ENCODE peak calls at places on chromosomes 2 and 18, in five cellular contexts. L, U, H, W and B are unnamed samples.

GRCh38 chr2:138356178-138356577 is 145.4 kb upstream of the SPOPL start:
- DNase-seq in L (no peak), U (no peak), H (no peak), W (no peak), B (no peak)

GRCh38 chr2:170917219-170917851 is 11.7 kb upstream of the GORASP2 start:
- DNase-seq in L (no peak), U (no peak), H (no peak), W (no peak), B (no peak)

GRCh38 chr2:21194828-21195227 is 71.1 kb downstream of the TDRD15 start:
- DNase-seq in L (no peak), U (no peak), H (no peak), W (no peak), B (no peak)

GRCh38 chr2:112034924-112035323 is 20.1 kb upstream of the TMEM87B start:
- DNase-seq in L (no peak), U (no peak), H (no peak), W (no peak), B (no peak)

GRCh38 chr2:3594493-3595281 is at the start of gene COLEC11:
- DNase-seq in L (peak), U (no peak), H (no peak), W (no peak), B (no peak)

GRCh38 chr2:205767617-205768016 is 85.3 kb downstream of the NRP2 start:
- DNase-seq in L (no peak), U (no peak), H (no peak), W (no peak), B (no peak)

GRCh38 chr18:61169386-61169785 is 163.8 kb upstream of the CDH20 start:
- DNase-seq in L (no peak), U (no peak), H (no peak), W (no peak), B (no peak)

GRCh38 chr2:235659767-235660322 is 166.0 kb downstream of the AGAP1 start:
- DNase-seq in L (no peak), U (no peak), H (no peak), W (no peak), B (no peak)

GRCh38 chr2:68811364-68811763 is 59.8 kb downstream of the BMP10 start:
- DNase-seq in L (peak), U (no peak), H (no peak), W (no peak), B (no peak)

GRCh38 chr18:2979871-2980606 is 32.9 kb downstream of the LPIN2 start:
- DNase-seq in L (no peak), U (peak), H (peak), W (peak), B (peak)

GRCh38 chr2:120908314-120908975 is 172.8 kb downstream of the GLI2 start:
- DNase-seq in L (no peak), U (no peak), H (no peak), W (no peak), B (no peak)

GRCh38 chr2:68169308-68169707 is 11.6 kb downstream of the PNO1 start:
- DNase-seq in L (no peak), U (no peak), H (no peak), W (no peak), B (no peak)

GRCh38 chr2:151826737-151827157 is 1.5 kb downstream of the ARL5A start:
- DNase-seq in L (no peak), U (no peak), H (no peak), W (no peak), B (no peak)